ENCODE peak calls at places on chromosome 3, in nine cellular contexts. B is stomach, E is GM12878, I is sigmoid colon, U is spleen, D is HepG2, K is suprapubic skin, J is K562, R is breast epithelium. G is an unnamed sample.
A peak's percentile ranks its signal among the peaks of the same experiment; 100 is the strongest.

GRCh38 chr3:59482684-59483083 is 432.9 kb upstream of the CFAP20DC start:
- DNase-seq in B (no peak), E (no peak), I (no peak), U (no peak), D (no peak), K (no peak), J (no peak), R (no peak), G (no peak)

GRCh38 chr3:189383630-189384029 is 211.9 kb downstream of the TPRG1 start:
- DNase-seq in B (no peak), E (no peak), I (no peak), U (no peak), D (no peak), K (no peak), J (no peak), R (no peak), G (no peak)

GRCh38 chr3:61832375-61833229 is 271.2 kb downstream of the PTPRG start:
- DNase-seq in B (no peak), E (no peak), I (no peak), U (no peak), D (no peak), K (no peak), J (no peak), R (no peak), G (no peak)

GRCh38 chr3:190615607-190616006 is 101.7 kb downstream of the IL1RAP start:
- DNase-seq in B (no peak), E (no peak), I (no peak), U (no peak), D (peak; percentile 16), K (no peak), J (no peak), R (no peak), G (no peak)

GRCh38 chr3:12785096-12785495 is 11.4 kb upstream of the CAND2 start:
- DNase-seq in B (no peak), E (no peak), I (no peak), U (no peak), D (no peak), K (no peak), J (no peak), R (no peak), G (no peak)

GRCh38 chr3:62046326-62046725 is 327.0 kb downstream of the FEZF2 start:
- DNase-seq in B (no peak), E (no peak), I (no peak), U (no peak), D (no peak), K (no peak), J (no peak), R (no peak), G (no peak)

GRCh38 chr3:152921351-152921750 is 86.4 kb downstream of the P2RY1 start:
- DNase-seq in B (no peak), E (no peak), I (no peak), U (no peak), D (no peak), K (no peak), J (no peak), R (no peak), G (no peak)

GRCh38 chr3:121362035-121362734 is 183.6 kb downstream of the POLQ start:
- DNase-seq in B (no peak), E (no peak), I (no peak), U (no peak), D (no peak), K (no peak), J (no peak), R (no peak), G (no peak)

GRCh38 chr3:66241466-66241865 is 20.7 kb downstream of the SLC25A26 start:
- DNase-seq in B (no peak), E (no peak), I (no peak), U (no peak), D (no peak), K (no peak), J (no peak), R (no peak), G (no peak)

GRCh38 chr3:106030620-106030945 is 161.8 kb upstream of the CBLB start:
- DNase-seq in B (no peak), E (no peak), I (no peak), U (no peak), D (no peak), K (no peak), J (no peak), R (no peak), G (no peak)

GRCh38 chr3:59425942-59426341 is 376.1 kb upstream of the CFAP20DC start:
- DNase-seq in B (no peak), E (no peak), I (no peak), U (no peak), D (no peak), K (no peak), J (no peak), R (no peak), G (no peak)

GRCh38 chr3:90062018-90062417 is 954.6 kb downstream of the EPHA3 start:
- DNase-seq in B (no peak), E (no peak), I (no peak), U (no peak), D (no peak), K (no peak), J (no peak), R (no peak), G (no peak)

GRCh38 chr3:126051234-126051633 is 32.7 kb downstream of the SLC41A3 start:
- DNase-seq in B (no peak), E (no peak), I (no peak), U (no peak), D (no peak), K (no peak), J (no peak), R (no peak), G (no peak)

GRCh38 chr3:64187065-64187959 is 38.0 kb downstream of the PRICKLE2 start:
- DNase-seq in B (peak; percentile 40), E (no peak), I (peak; percentile 94), U (no peak), D (peak; percentile 64), K (peak; percentile 68), J (no peak), R (no peak), G (peak; percentile 82)

GRCh38 chr3:156792945-156793344 is 33.2 kb upstream of the LEKR1 start:
- DNase-seq in B (no peak), E (no peak), I (no peak), U (no peak), D (no peak), K (no peak), J (no peak), R (no peak), G (no peak)

GRCh38 chr3:152302521-152303021 is 33.8 kb downstream of the MBNL1 start:
- DNase-seq in B (no peak), E (peak; percentile 68), I (peak; percentile 85), U (no peak), D (peak; percentile 78), K (no peak), J (no peak), R (no peak), G (no peak)

GRCh38 chr3:111723293-111723963 is 128.3 kb upstream of the ZBED2 start:
- DNase-seq in B (no peak), E (no peak), I (no peak), U (no peak), D (no peak), K (no peak), J (no peak), R (no peak), G (no peak)

DNA sequence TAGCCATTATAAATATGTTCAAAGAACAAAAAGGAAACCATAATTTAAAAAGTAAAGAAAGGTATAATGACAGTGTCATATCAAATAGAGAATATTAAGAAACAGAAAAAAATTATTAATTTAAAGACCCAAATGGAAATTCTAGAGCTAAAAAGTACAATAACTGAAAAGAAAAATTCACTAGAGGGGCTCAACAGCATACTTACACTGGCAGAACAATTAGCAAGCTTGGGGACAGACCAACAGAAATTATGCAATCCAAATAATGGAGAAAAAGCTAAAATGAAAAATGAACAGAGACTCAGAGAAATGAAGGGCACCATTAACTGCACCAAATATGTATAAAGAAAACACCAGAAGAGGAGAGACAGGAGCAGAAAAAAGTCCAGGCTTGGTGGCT is 13.7 kb downstream of the SPCS1 start:
- DNase-seq in B (no peak), E (no peak), I (no peak), U (no peak), D (no peak), K (no peak), J (no peak), R (no peak), G (no peak)
- H3K4me1 ChIP-seq in B (no peaks in the 10 kb centered on the region), E (peaks cover 27% of the 10 kb centered on the region), I (no peaks in the 10 kb centered on the region), U (peaks cover 24% of the 10 kb centered on the region), D (peaks cover 26% of the 10 kb centered on the region), K (no peaks in the 10 kb centered on the region), J (no peaks in the 10 kb centered on the region), R (no peaks in the 10 kb centered on the region), G (no peaks in the 10 kb centered on the region)

GRCh38 chr3:143586565-143586964 is 261.7 kb downstream of the SLC9A9 start:
- DNase-seq in B (no peak), E (no peak), I (no peak), U (no peak), D (no peak), K (no peak), J (no peak), R (no peak), G (no peak)
- TF ChIP-seq POLR2AphosphoS5 in B (no peak), E (no peak), I (no peak), U (no peak), D (no peak), K (no peak), J (no peak), R (no peak), G (no peak)

DNA sequence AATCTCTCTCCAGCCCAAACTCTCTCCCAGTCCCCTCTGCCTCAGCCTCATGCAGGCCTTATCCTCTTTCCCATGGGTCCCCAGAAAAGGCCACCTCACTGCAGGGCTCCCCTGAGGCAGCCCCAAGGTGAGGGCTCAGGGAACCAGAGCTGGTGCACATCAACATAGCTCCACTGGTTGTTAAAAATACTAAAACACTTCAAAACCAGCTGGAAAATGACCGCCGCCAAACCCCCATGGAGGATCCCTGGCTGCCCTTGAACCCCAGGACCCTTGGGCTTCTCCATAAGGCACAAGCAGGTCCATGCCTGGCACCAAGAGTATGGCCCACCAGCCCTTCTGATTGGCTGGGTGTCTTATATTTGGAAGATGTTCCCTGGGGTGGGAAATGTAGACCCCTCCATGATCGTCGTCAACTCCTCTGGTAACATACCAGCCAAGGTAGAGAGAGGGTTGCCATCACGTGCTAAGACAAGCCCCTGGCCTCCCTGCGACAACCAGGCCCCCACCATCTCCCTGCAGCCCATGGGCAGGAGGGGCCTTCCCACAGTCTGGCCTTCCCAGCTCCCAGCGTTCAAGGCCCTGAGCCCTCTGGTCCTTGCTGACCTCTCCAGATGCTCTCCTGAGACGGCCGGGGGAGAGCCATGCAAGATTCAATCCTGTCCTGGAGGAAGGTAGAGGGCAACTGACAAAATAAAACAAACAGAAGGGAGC is 132.0 kb upstream of the PRR20G start:
- DNase-seq in B (no peak), E (no peak), I (peak; percentile 48), U (peak; percentile 41), D (no peak), K (no peak), J (no peak), R (no peak), G (no peak)
- H3K27me3 ChIP-seq in B (peaks cover 20% of the 10 kb centered on the region), E (peaks cover 11% of the 10 kb centered on the region), I (peaks cover 21% of the 10 kb centered on the region), U (no peaks in the 10 kb centered on the region), D (peaks cover 71% of the 10 kb centered on the region), K (peaks cover 52% of the 10 kb centered on the region), J (no peaks in the 10 kb centered on the region), R (no peaks in the 10 kb centered on the region), G (peaks cover 44% of the 10 kb centered on the region)

DNA sequence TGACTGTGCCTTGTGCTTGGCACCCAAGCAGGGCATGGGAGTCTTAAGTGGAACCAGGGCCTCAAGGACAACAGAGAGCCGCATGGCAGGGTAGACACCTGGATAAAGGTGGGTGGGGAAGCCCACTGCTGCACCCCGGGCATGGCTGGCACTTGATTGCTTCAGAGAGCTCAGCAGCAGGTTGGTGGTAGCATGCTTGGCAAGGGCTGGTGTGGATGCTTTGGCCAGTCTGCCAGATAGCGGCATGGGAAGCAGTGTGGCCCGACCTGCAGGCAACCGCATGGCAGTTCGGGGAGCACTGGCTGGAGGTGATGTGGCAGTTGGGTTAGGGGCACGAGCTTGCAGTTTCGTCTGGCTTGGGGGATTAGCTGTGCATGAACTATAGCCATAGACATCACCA is 2.5 kb downstream of the CCDC71 start:
- DNase-seq in B (no peak), E (no peak), I (no peak), U (no peak), D (no peak), K (no peak), J (no peak), R (no peak), G (no peak)
- H3K4me1 ChIP-seq in B (peaks cover 19% of the 10 kb centered on the region), E (peaks cover 10% of the 10 kb centered on the region), I (peaks cover 23% of the 10 kb centered on the region), U (peaks cover 48% of the 10 kb centered on the region), D (peaks cover 36% of the 10 kb centered on the region), K (peaks cover 26% of the 10 kb centered on the region), J (peaks cover 7% of the 10 kb centered on the region), R (no peaks in the 10 kb centered on the region), G (no peaks in the 10 kb centered on the region)

G was measured in Panc1.